ENCODE peak calls at places on chromosomes 13 and 19, in seven cellular contexts. One of them, this sample, is unnamed.

GRCh38 chr19:46932346-46932745 is 71.5 kb downstream of the ARHGAP35 start:
- DNase-seq in A549: no peak
- DNase-seq in HepG2: no peak
- DNase-seq in K562: no peak
- DNase-seq in SK-N-SH: no peak
- DNase-seq in H1: no peak
- DNase-seq in HCT116: no peak
- DNase-seq in this sample: peak; percentile 62

GRCh38 chr13:72255908-72256307 is 388.9 kb upstream of the DACH1 start:
- DNase-seq in A549: peak; percentile 19
- DNase-seq in HepG2: peak; percentile 9
- DNase-seq in K562: no peak
- DNase-seq in SK-N-SH: peak; percentile 19
- DNase-seq in H1: peak; percentile 34
- DNase-seq in HCT116: peak; percentile 13
- DNase-seq in this sample: no peak

GRCh38 chr13:40484101-40484800 is 182.2 kb downstream of the FOXO1 start:
- DNase-seq in A549: no peak
- DNase-seq in HepG2: no peak
- DNase-seq in K562: no peak
- DNase-seq in SK-N-SH: no peak
- DNase-seq in H1: no peak
- DNase-seq in HCT116: no peak
- DNase-seq in this sample: no peak

GRCh38 chr19:15466851-15467733 is 2.7 kb upstream of the RASAL3 start:
- DNase-seq in A549: peak; percentile 55
- DNase-seq in HepG2: no peak
- DNase-seq in K562: no peak
- DNase-seq in SK-N-SH: no peak
- DNase-seq in H1: no peak
- DNase-seq in HCT116: no peak
- DNase-seq in this sample: peak; percentile 43

GRCh38 chr13:72194531-72194930 is 327.5 kb upstream of the DACH1 start:
- DNase-seq in A549: no peak
- DNase-seq in HepG2: no peak
- DNase-seq in K562: no peak
- DNase-seq in SK-N-SH: no peak
- DNase-seq in H1: no peak
- DNase-seq in HCT116: no peak
- DNase-seq in this sample: no peak

GRCh38 chr19:17420267-17420924 is 549 bp downstream of the MVB12A start:
- DNase-seq in A549: peak; percentile 46
- DNase-seq in HepG2: no peak
- DNase-seq in K562: peak; percentile 35
- DNase-seq in SK-N-SH: peak; percentile 85
- DNase-seq in H1: no peak
- DNase-seq in HCT116: no peak
- DNase-seq in this sample: no peak

GRCh38 chr13:21638319-21639282 is 32.3 kb upstream of the FGF9 start:
- DNase-seq in A549: peak; percentile 14
- DNase-seq in HepG2: no peak
- DNase-seq in K562: peak; percentile 14
- DNase-seq in SK-N-SH: peak; percentile 29
- DNase-seq in H1: no peak
- DNase-seq in HCT116: no peak
- DNase-seq in this sample: peak; percentile 4

GRCh38 chr19:6233051-6233826 is 46.5 kb downstream of the MLLT1 start:
- DNase-seq in A549: no peak
- DNase-seq in HepG2: no peak
- DNase-seq in K562: no peak
- DNase-seq in SK-N-SH: no peak
- DNase-seq in H1: no peak
- DNase-seq in HCT116: no peak
- DNase-seq in this sample: peak; percentile 43

GRCh38 chr19:10290439-10290875 is 705 bp downstream of the ICAM5 start:
- DNase-seq in A549: no peak
- DNase-seq in HepG2: no peak
- DNase-seq in K562: no peak
- DNase-seq in SK-N-SH: no peak
- DNase-seq in H1: no peak
- DNase-seq in HCT116: no peak
- DNase-seq in this sample: peak; percentile 7

GRCh38 chr19:15091918-15092753 is 10.1 kb downstream of the OR1I1 start:
- DNase-seq in A549: peak; percentile 72
- DNase-seq in HepG2: peak; percentile 66
- DNase-seq in K562: peak; percentile 53
- DNase-seq in SK-N-SH: peak; percentile 50
- DNase-seq in H1: no peak
- DNase-seq in HCT116: peak; percentile 66
- DNase-seq in this sample: peak; percentile 71

GRCh38 chr13:24923305-24923640 is 159.3 kb downstream of the RNF17 start:
- DNase-seq in A549: no peak
- DNase-seq in HepG2: no peak
- DNase-seq in K562: no peak
- DNase-seq in SK-N-SH: peak; percentile 39
- DNase-seq in H1: no peak
- DNase-seq in HCT116: no peak
- DNase-seq in this sample: peak; percentile 75

GRCh38 chr13:20222553-20222952 is 9.6 kb downstream of the GJB6 start:
- DNase-seq in A549: no peak
- DNase-seq in HepG2: no peak
- DNase-seq in K562: no peak
- DNase-seq in SK-N-SH: no peak
- DNase-seq in H1: no peak
- DNase-seq in HCT116: no peak
- DNase-seq in this sample: no peak

GRCh38 chr13:96216543-96216942 is 126.6 kb downstream of the HS6ST3 start:
- DNase-seq in A549: no peak
- DNase-seq in HepG2: no peak
- DNase-seq in K562: no peak
- DNase-seq in SK-N-SH: no peak
- DNase-seq in H1: no peak
- DNase-seq in HCT116: no peak
- DNase-seq in this sample: no peak

GRCh38 chr19:460877-461609 is at the start of gene SHC2:
- DNase-seq in A549: no peak
- DNase-seq in HepG2: no peak
- DNase-seq in K562: peak; percentile 72
- DNase-seq in SK-N-SH: peak; percentile 91
- DNase-seq in H1: no peak
- DNase-seq in HCT116: no peak
- DNase-seq in this sample: no peak

GRCh38 chr19:459724-460511 is 915 bp downstream of the SHC2 start:
- DNase-seq in A549: peak; percentile 46
- DNase-seq in HepG2: peak; percentile 59
- DNase-seq in K562: peak; percentile 95
- DNase-seq in SK-N-SH: peak; percentile 98
- DNase-seq in H1: no peak
- DNase-seq in HCT116: no peak
- DNase-seq in this sample: peak; percentile 27

GRCh38 chr19:463483-464130 is 2.8 kb upstream of the SHC2 start:
- DNase-seq in A549: no peak
- DNase-seq in HepG2: no peak
- DNase-seq in K562: no peak
- DNase-seq in SK-N-SH: no peak
- DNase-seq in H1: no peak
- DNase-seq in HCT116: no peak
- DNase-seq in this sample: no peak

GRCh38 chr19:464146-464545 is 3.3 kb upstream of the SHC2 start:
- DNase-seq in A549: no peak
- DNase-seq in HepG2: no peak
- DNase-seq in K562: no peak
- DNase-seq in SK-N-SH: no peak
- DNase-seq in H1: no peak
- DNase-seq in HCT116: no peak
- DNase-seq in this sample: no peak

DNA sequence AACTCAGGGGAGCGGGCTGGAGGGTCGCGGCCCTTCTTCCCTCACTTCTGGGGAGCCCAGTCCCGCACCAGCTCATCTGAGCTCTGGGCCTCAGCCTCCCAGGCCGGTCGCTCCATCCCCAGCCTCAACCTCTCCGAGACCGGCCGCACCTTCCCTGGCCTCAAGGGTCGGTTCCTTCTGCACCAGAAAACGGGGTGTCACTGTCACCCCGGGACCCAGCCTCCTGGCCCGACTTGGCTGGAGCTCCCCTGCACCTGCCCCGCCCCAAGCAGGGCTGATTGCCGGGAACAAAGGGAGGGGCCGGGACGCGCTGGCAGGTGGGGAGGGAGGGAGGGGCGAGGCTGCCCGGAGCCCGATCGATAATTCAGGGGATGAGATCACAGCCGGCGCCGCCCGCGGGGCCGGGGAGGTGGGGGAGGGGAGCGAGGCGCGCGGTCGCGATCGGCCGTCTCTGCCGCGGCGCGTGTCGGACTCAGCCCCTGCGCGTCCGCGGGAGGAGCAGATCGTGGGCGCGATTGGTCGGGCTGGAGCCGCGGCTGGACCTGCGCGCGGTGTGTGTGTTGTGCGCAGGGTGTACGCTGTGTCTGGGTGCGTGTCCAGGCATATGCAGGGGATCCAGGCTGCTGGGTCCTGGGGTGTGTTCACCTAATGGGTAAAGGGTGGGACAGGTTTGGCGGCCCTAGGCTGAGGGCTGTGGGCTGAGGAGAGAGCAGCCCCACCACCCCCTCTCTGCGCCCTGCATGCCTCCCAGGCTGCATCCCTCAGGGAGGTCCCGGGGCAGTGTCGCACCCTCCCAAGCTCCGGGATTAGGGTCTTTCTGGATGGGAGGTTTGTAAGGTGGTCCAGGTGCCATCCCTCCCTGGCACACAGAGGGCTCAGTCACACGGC is 1.1 kb upstream of the SHC2 start:
- DNase-seq in A549: no peak
- DNase-seq in HepG2: peak; percentile 66
- DNase-seq in K562: peak; percentile 93
- DNase-seq in SK-N-SH: peak; percentile 77
- DNase-seq in H1: no peak
- DNase-seq in HCT116: no peak
- DNase-seq in this sample: no peak
- TF ChIP-seq RAD21 in A549: no peak
- TF ChIP-seq RAD21 in HepG2: no peak
- TF ChIP-seq RAD21 in K562: no peak
- TF ChIP-seq RAD21 in SK-N-SH: no peak
- TF ChIP-seq RAD21 in H1: no peak
- TF ChIP-seq RAD21 in HCT116: no peak
- TF ChIP-seq RAD21 in this sample: no peak

GRCh38 chr13:66212511-66212910 is 1017.6 kb downstream of the PCDH9 start:
- DNase-seq in A549: no peak
- DNase-seq in HepG2: no peak
- DNase-seq in K562: no peak
- DNase-seq in SK-N-SH: no peak
- DNase-seq in H1: no peak
- DNase-seq in HCT116: no peak
- DNase-seq in this sample: no peak
- TF ChIP-seq RAD21 in A549: no peak
- TF ChIP-seq RAD21 in HepG2: no peak
- TF ChIP-seq RAD21 in K562: no peak
- TF ChIP-seq RAD21 in SK-N-SH: no peak
- TF ChIP-seq RAD21 in H1: no peak
- TF ChIP-seq RAD21 in HCT116: no peak
- TF ChIP-seq RAD21 in this sample: no peak

GRCh38 chr19:49338691-49339363 is 3.6 kb downstream of the CD37 start:
- DNase-seq in A549: peak; percentile 54
- DNase-seq in HepG2: no peak
- DNase-seq in K562: peak; percentile 98
- DNase-seq in SK-N-SH: peak; percentile 68
- DNase-seq in H1: peak; percentile 90
- DNase-seq in HCT116: no peak
- DNase-seq in this sample: no peak

GRCh38 chr19:49340865-49341718 is 5.9 kb downstream of the CD37 start:
- DNase-seq in A549: no peak
- DNase-seq in HepG2: no peak
- DNase-seq in K562: no peak
- DNase-seq in SK-N-SH: no peak
- DNase-seq in H1: no peak
- DNase-seq in HCT116: no peak
- DNase-seq in this sample: no peak

GRCh38 chr19:49340069-49340864 is 5.1 kb downstream of the CD37 start:
- DNase-seq in A549: no peak
- DNase-seq in HepG2: peak; percentile 78
- DNase-seq in K562: peak; percentile 85
- DNase-seq in SK-N-SH: no peak
- DNase-seq in H1: no peak
- DNase-seq in HCT116: no peak
- DNase-seq in this sample: no peak

GRCh38 chr19:49338023-49338677 is 2.9 kb downstream of the CD37 start:
- DNase-seq in A549: no peak
- DNase-seq in HepG2: no peak
- DNase-seq in K562: no peak
- DNase-seq in SK-N-SH: no peak
- DNase-seq in H1: no peak
- DNase-seq in HCT116: no peak
- DNase-seq in this sample: no peak

DNA sequence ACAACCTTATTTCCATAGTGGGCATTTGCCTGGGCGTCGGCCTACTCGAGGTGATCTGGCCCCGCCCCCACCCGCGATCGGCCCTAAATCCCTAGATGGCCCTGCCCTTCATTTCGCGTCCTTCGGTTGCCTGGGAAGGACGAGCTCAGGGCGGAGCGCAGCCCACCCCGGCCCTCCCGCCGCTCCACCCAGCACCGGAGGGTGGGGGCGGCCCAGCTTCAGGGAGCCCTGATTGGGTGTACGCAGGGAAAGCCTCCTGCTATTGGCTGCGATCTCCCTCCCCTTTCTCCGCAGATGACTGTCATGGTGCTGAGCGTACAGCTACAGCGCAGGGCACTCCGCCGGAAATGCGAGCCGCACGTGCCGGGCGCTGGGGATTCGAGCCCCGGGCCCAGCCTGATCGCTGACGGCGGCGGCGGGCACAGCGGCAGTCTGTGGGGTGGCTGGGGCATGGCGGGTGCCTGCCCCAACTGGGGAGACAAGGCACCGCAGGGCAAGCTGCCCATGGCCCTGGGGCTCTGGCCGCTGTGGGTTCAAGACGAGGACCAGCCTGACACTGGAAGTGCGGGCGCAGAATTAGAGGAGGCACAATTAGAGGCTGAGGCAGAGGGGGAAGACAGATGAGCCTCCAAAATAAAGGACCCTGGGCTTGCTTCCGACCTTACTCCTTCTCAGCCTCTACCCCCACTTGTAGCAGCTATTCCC is 4.3 kb downstream of the CD37 start:
- DNase-seq in A549: no peak
- DNase-seq in HepG2: no peak
- DNase-seq in K562: peak; percentile 48
- DNase-seq in SK-N-SH: peak; percentile 90
- DNase-seq in H1: peak; percentile 92
- DNase-seq in HCT116: no peak
- DNase-seq in this sample: peak; percentile 50
- TF ChIP-seq RAD21 in A549: no peak
- TF ChIP-seq RAD21 in HepG2: no peak
- TF ChIP-seq RAD21 in K562: no peak
- TF ChIP-seq RAD21 in SK-N-SH: no peak
- TF ChIP-seq RAD21 in H1: no peak
- TF ChIP-seq RAD21 in HCT116: no peak
- TF ChIP-seq RAD21 in this sample: no peak

DNA sequence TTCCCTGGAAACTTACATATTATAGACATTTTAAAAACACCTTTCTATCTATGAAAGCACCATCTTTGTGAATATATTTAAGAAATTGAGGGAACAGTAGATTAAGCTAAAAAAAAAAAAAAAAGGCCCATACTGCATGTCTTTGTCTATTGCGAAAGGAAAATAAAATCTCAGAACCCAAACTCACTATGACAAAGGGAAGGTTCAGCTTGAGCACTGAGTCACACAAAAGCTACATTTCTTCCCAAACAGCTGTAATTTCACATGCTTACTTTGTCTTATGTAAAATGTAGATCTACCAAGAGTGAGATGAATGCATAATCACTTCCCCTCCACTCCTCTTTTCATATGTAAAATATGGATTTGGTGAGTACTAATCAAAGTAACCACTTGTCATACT is 640.0 kb upstream of the KLF12 start:
- DNase-seq in A549: no peak
- DNase-seq in HepG2: no peak
- DNase-seq in K562: no peak
- DNase-seq in SK-N-SH: no peak
- DNase-seq in H1: no peak
- DNase-seq in HCT116: no peak
- DNase-seq in this sample: peak; percentile 75
- TF ChIP-seq RAD21 in A549: no peak
- TF ChIP-seq RAD21 in HepG2: no peak
- TF ChIP-seq RAD21 in K562: no peak
- TF ChIP-seq RAD21 in SK-N-SH: no peak
- TF ChIP-seq RAD21 in H1: no peak
- TF ChIP-seq RAD21 in HCT116: no peak
- TF ChIP-seq RAD21 in this sample: no peak

This sample was measured in IMR-90.